ENCODE peak calls at places on chromosome 2, in seven cellular contexts. One of them, this sample, is unnamed.

GRCh38 chr2:188978291-188979081 is 4.3 kb downstream of the COL3A1 start:
- DNase-seq in HCT116: peak; percentile 31
- DNase-seq in IMR-90: peak; percentile 69
- DNase-seq in HepG2: peak; percentile 43
- DNase-seq in A549: no peak
- DNase-seq in K562: no peak
- DNase-seq in H1: no peak
- DNase-seq in this sample: peak; percentile 23

GRCh38 chr2:143949121-143949848 is 570.6 kb downstream of the ZEB2 start:
- DNase-seq in HCT116: no peak
- DNase-seq in IMR-90: peak; percentile 44
- DNase-seq in HepG2: no peak
- DNase-seq in A549: no peak
- DNase-seq in K562: no peak
- DNase-seq in H1: no peak
- DNase-seq in this sample: no peak

GRCh38 chr2:167697961-167698360 is 549.4 kb downstream of the STK39 start:
- DNase-seq in HCT116: no peak
- DNase-seq in IMR-90: no peak
- DNase-seq in HepG2: no peak
- DNase-seq in A549: no peak
- DNase-seq in K562: no peak
- DNase-seq in H1: no peak
- DNase-seq in this sample: no peak

GRCh38 chr2:181784556-181784955 is 104.2 kb upstream of the NEUROD1 start:
- DNase-seq in HCT116: peak; percentile 88
- DNase-seq in IMR-90: peak; percentile 68
- DNase-seq in HepG2: peak; percentile 39
- DNase-seq in A549: no peak
- DNase-seq in K562: no peak
- DNase-seq in H1: no peak
- DNase-seq in this sample: no peak

GRCh38 chr2:9356336-9356735 is 67.0 kb downstream of the ITGB1BP1 start:
- DNase-seq in HCT116: no peak
- DNase-seq in IMR-90: no peak
- DNase-seq in HepG2: no peak
- DNase-seq in A549: no peak
- DNase-seq in K562: no peak
- DNase-seq in H1: no peak
- DNase-seq in this sample: no peak

GRCh38 chr2:191087311-191087710 is 63.5 kb downstream of the STAT4 start:
- DNase-seq in HCT116: no peak
- DNase-seq in IMR-90: no peak
- DNase-seq in HepG2: no peak
- DNase-seq in A549: no peak
- DNase-seq in K562: no peak
- DNase-seq in H1: no peak
- DNase-seq in this sample: no peak

GRCh38 chr2:217184242-217184641 is 324.4 kb upstream of the TNP1 start:
- DNase-seq in HCT116: no peak
- DNase-seq in IMR-90: peak; percentile 62
- DNase-seq in HepG2: no peak
- DNase-seq in A549: no peak
- DNase-seq in K562: no peak
- DNase-seq in H1: no peak
- DNase-seq in this sample: no peak

GRCh38 chr2:54899576-54900200 is 150.6 kb downstream of the RTN4 start:
- DNase-seq in HCT116: peak; percentile 21
- DNase-seq in IMR-90: peak; percentile 70
- DNase-seq in HepG2: peak; percentile 55
- DNase-seq in A549: peak; percentile 35
- DNase-seq in K562: peak; percentile 63
- DNase-seq in H1: no peak
- DNase-seq in this sample: peak; percentile 4

GRCh38 chr2:113376935-113377445 is 60.5 kb upstream of the ZNG1B start:
- DNase-seq in HCT116: no peak
- DNase-seq in IMR-90: no peak
- DNase-seq in HepG2: no peak
- DNase-seq in A549: no peak
- DNase-seq in K562: no peak
- DNase-seq in H1: no peak
- DNase-seq in this sample: peak; percentile 34

GRCh38 chr2:171480908-171481307 is 41.4 kb upstream of the CYBRD1 start:
- DNase-seq in HCT116: no peak
- DNase-seq in IMR-90: no peak
- DNase-seq in HepG2: no peak
- DNase-seq in A549: no peak
- DNase-seq in K562: no peak
- DNase-seq in H1: no peak
- DNase-seq in this sample: no peak

GRCh38 chr2:76675237-76675636 is 846.9 kb downstream of the LRRTM4 start:
- DNase-seq in HCT116: no peak
- DNase-seq in IMR-90: no peak
- DNase-seq in HepG2: no peak
- DNase-seq in A549: no peak
- DNase-seq in K562: no peak
- DNase-seq in H1: no peak
- DNase-seq in this sample: no peak

GRCh38 chr2:73218298-73218697 is 4.3 kb downstream of the SMYD5 start:
- DNase-seq in HCT116: no peak
- DNase-seq in IMR-90: peak; percentile 59
- DNase-seq in HepG2: no peak
- DNase-seq in A549: no peak
- DNase-seq in K562: no peak
- DNase-seq in H1: no peak
- DNase-seq in this sample: no peak

GRCh38 chr2:20469595-20469994 is 22.7 kb downstream of the RHOB start:
- DNase-seq in HCT116: no peak
- DNase-seq in IMR-90: no peak
- DNase-seq in HepG2: no peak
- DNase-seq in A549: no peak
- DNase-seq in K562: no peak
- DNase-seq in H1: no peak
- DNase-seq in this sample: no peak

GRCh38 chr2:105627530-105627929 is 117.2 kb upstream of the NCK2 start:
- DNase-seq in HCT116: no peak
- DNase-seq in IMR-90: no peak
- DNase-seq in HepG2: no peak
- DNase-seq in A549: no peak
- DNase-seq in K562: no peak
- DNase-seq in H1: no peak
- DNase-seq in this sample: no peak

GRCh38 chr2:192195548-192196418 is 1.1 kb upstream of the TMEFF2 start:
- DNase-seq in HCT116: no peak
- DNase-seq in IMR-90: peak; percentile 15
- DNase-seq in HepG2: no peak
- DNase-seq in A549: peak; percentile 24
- DNase-seq in K562: no peak
- DNase-seq in H1: peak; percentile 82
- DNase-seq in this sample: no peak

GRCh38 chr2:119283873-119284331 is 60.3 kb downstream of the STEAP3 start:
- DNase-seq in HCT116: no peak
- DNase-seq in IMR-90: peak; percentile 80
- DNase-seq in HepG2: no peak
- DNase-seq in A549: no peak
- DNase-seq in K562: no peak
- DNase-seq in H1: no peak
- DNase-seq in this sample: no peak

GRCh38 chr2:60806988-60807681 is 51.1 kb downstream of the PAPOLG start:
- DNase-seq in HCT116: no peak
- DNase-seq in IMR-90: peak; percentile 77
- DNase-seq in HepG2: no peak
- DNase-seq in A549: no peak
- DNase-seq in K562: peak; percentile 92
- DNase-seq in H1: peak; percentile 35
- DNase-seq in this sample: peak; percentile 75

GRCh38 chr2:64842030-64842429 is 147.2 kb upstream of the SLC1A4 start:
- DNase-seq in HCT116: no peak
- DNase-seq in IMR-90: no peak
- DNase-seq in HepG2: no peak
- DNase-seq in A549: no peak
- DNase-seq in K562: no peak
- DNase-seq in H1: no peak
- DNase-seq in this sample: no peak

GRCh38 chr2:45882707-45883106 is 231.2 kb downstream of the PRKCE start:
- DNase-seq in HCT116: no peak
- DNase-seq in IMR-90: no peak
- DNase-seq in HepG2: no peak
- DNase-seq in A549: no peak
- DNase-seq in K562: no peak
- DNase-seq in H1: no peak
- DNase-seq in this sample: no peak

GRCh38 chr2:10909050-10909995 is 2.4 kb upstream of the KCNF1 start:
- DNase-seq in HCT116: peak; percentile 35
- DNase-seq in IMR-90: no peak
- DNase-seq in HepG2: peak; percentile 23
- DNase-seq in A549: peak; percentile 50
- DNase-seq in K562: peak; percentile 50
- DNase-seq in H1: peak; percentile 86
- DNase-seq in this sample: no peak

GRCh38 chr2:58906151-58906645 is 665.1 kb upstream of the FANCL start:
- DNase-seq in HCT116: no peak
- DNase-seq in IMR-90: no peak
- DNase-seq in HepG2: no peak
- DNase-seq in A549: no peak
- DNase-seq in K562: no peak
- DNase-seq in H1: no peak
- DNase-seq in this sample: no peak

GRCh38 chr2:100038019-100038418 is 104.4 kb downstream of the AFF3 start:
- DNase-seq in HCT116: no peak
- DNase-seq in IMR-90: no peak
- DNase-seq in HepG2: no peak
- DNase-seq in A549: no peak
- DNase-seq in K562: no peak
- DNase-seq in H1: peak; percentile 53
- DNase-seq in this sample: no peak

GRCh38 chr2:30981519-30981918 is 156.7 kb downstream of the GALNT14 start:
- DNase-seq in HCT116: no peak
- DNase-seq in IMR-90: no peak
- DNase-seq in HepG2: no peak
- DNase-seq in A549: no peak
- DNase-seq in K562: no peak
- DNase-seq in H1: no peak
- DNase-seq in this sample: no peak

GRCh38 chr2:212141499-212141898 is 397.1 kb downstream of the ERBB4 start:
- DNase-seq in HCT116: no peak
- DNase-seq in IMR-90: no peak
- DNase-seq in HepG2: no peak
- DNase-seq in A549: no peak
- DNase-seq in K562: no peak
- DNase-seq in H1: no peak
- DNase-seq in this sample: no peak

GRCh38 chr2:25618676-25619075 is 54.7 kb downstream of the DTNB start:
- DNase-seq in HCT116: peak; percentile 53
- DNase-seq in IMR-90: peak; percentile 78
- DNase-seq in HepG2: peak; percentile 84
- DNase-seq in A549: peak; percentile 21
- DNase-seq in K562: no peak
- DNase-seq in H1: no peak
- DNase-seq in this sample: no peak

GRCh38 chr2:816278-816677 is 134.4 kb upstream of the SNTG2 start:
- DNase-seq in HCT116: no peak
- DNase-seq in IMR-90: no peak
- DNase-seq in HepG2: no peak
- DNase-seq in A549: no peak
- DNase-seq in K562: no peak
- DNase-seq in H1: no peak
- DNase-seq in this sample: no peak
- TF ChIP-seq CEBPB in HCT116: no peak
- TF ChIP-seq CEBPB in IMR-90: no peak
- TF ChIP-seq CEBPB in HepG2: no peak
- TF ChIP-seq CEBPB in A549: no peak
- TF ChIP-seq CEBPB in K562: no peak
- TF ChIP-seq CEBPB in H1: no peak
- TF ChIP-seq CEBPB in this sample: no peak

DNA sequence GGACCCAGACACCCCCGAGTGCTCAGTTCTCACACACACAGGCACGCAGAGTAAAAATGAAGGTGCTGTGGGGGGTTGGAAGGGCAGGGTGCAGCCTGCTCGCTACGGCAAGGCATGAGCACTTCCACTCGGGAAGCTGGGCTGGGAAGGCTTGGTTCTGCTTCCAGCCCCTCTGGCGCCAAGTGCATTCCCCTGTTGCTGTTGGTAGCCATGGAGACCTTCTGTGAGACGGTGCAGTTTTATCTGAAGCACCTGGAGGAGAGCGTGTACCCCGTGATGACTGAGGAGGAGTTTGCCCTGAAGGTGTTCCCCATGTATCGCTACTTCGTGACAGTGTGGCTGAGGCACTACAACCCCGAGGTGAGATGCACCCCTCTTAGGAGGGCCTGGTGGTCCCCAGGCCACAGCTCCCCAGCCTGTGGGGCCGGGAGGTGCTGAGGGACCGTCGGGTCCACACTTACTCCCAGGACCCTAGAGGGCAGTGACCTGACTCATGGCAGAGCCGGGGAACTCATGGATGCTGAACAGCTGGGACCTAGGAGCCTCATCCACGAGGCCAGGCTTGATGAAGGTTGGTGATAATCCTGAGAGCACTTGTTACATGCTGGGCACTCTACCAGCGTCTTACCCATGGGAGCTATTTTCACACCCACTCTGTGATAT is 15.5 kb downstream of the MROH2A start:
- DNase-seq in HCT116: no peak
- DNase-seq in IMR-90: no peak
- DNase-seq in HepG2: no peak
- DNase-seq in A549: no peak
- DNase-seq in K562: no peak
- DNase-seq in H1: peak; percentile 23
- DNase-seq in this sample: no peak
- TF ChIP-seq CEBPB in HCT116: no peak
- TF ChIP-seq CEBPB in IMR-90: no peak
- TF ChIP-seq CEBPB in HepG2: no peak
- TF ChIP-seq CEBPB in A549: no peak
- TF ChIP-seq CEBPB in K562: no peak
- TF ChIP-seq CEBPB in H1: no peak
- TF ChIP-seq CEBPB in this sample: no peak

DNA sequence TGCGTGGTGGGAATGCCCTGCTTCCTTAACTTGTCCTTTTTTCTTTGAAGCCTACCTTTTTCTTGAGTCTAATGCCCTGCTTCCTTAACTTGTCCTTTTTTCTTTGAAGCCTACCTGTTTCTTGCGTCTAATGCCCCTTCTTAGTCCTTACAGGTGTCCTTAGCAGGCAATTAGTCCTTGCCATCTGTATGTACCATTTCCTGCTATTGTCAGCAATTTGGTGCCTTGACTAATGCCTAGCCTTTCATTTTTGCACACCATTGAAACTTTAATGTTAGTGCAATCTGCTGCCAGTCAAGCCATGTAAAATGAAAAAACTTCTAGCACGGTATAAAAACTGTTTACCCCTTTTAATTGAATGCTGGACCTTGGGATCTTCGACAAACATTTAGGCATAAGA is 4.3 kb downstream of the KDM3A start:
- DNase-seq in HCT116: no peak
- DNase-seq in IMR-90: no peak
- DNase-seq in HepG2: no peak
- DNase-seq in A549: no peak
- DNase-seq in K562: no peak
- DNase-seq in H1: no peak
- DNase-seq in this sample: no peak
- TF ChIP-seq CEBPB in HCT116: no peak
- TF ChIP-seq CEBPB in IMR-90: no peak
- TF ChIP-seq CEBPB in HepG2: no peak
- TF ChIP-seq CEBPB in A549: no peak
- TF ChIP-seq CEBPB in K562: no peak
- TF ChIP-seq CEBPB in H1: no peak
- TF ChIP-seq CEBPB in this sample: no peak

GRCh38 chr2:159797468-159798375 is at the start of gene CD302:
- DNase-seq in HCT116: no peak
- DNase-seq in IMR-90: peak; percentile 45
- DNase-seq in HepG2: peak; percentile 68
- DNase-seq in A549: peak; percentile 43
- DNase-seq in K562: peak; percentile 27
- DNase-seq in H1: peak; percentile 71
- DNase-seq in this sample: no peak
- TF ChIP-seq CEBPB in HCT116: no peak
- TF ChIP-seq CEBPB in IMR-90: peak; percentile 29
- TF ChIP-seq CEBPB in HepG2: peak; percentile 34
- TF ChIP-seq CEBPB in A549: no peak
- TF ChIP-seq CEBPB in K562: no peak
- TF ChIP-seq CEBPB in H1: no peak
- TF ChIP-seq CEBPB in this sample: no peak